ENCODE peak calls at places on chromosome 7, in ten cellular contexts. R, O, A, K, H, J, D, G, N and S are unnamed samples.

GRCh38 chr7:12827219-12827821 is 139.9 kb downstream of the ARL4A start:
- DNase-seq in R (no peak), G (no peak), N (no peak), O (no peak), J (no peak), A (no peak), H (no peak), D (no peak), K (peak; percentile 2), S (no peak)

GRCh38 chr7:107387573-107388219 is 82.2 kb upstream of the GPR22 start:
- DNase-seq in J (no peak), G (peak; percentile 10), R (no peak), D (no peak), A (no peak), K (peak; percentile 55), H (no peak), N (no peak), O (no peak), S (no peak)

GRCh38 chr7:15571303-15571878 is 9.6 kb upstream of the AGMO start:
- DNase-seq in J (no peak), G (no peak), A (no peak), R (no peak), O (no peak), H (no peak), K (peak; percentile 12), D (no peak), N (no peak), S (no peak)

GRCh38 chr7:84157171-84157570 is 37.4 kb downstream of the SEMA3A start:
- DNase-seq in N (no peak), D (no peak), K (no peak), G (no peak), O (no peak), A (no peak), R (no peak), J (no peak), H (no peak), S (no peak)

GRCh38 chr7:101094791-101095375 is 9.6 kb downstream of the TRIM56 start:
- DNase-seq in K (peak; percentile 74), D (no peak), O (peak; percentile 38), R (peak; percentile 59), J (peak; percentile 66), G (peak; percentile 51), H (no peak), N (peak; percentile 53), A (peak; percentile 67), S (peak; percentile 70)

GRCh38 chr7:79930604-79931003 is 204.0 kb upstream of the GNAI1 start:
- DNase-seq in H (no peak), K (peak; percentile 39), D (no peak), N (no peak), R (no peak), O (no peak), G (no peak), A (no peak), J (no peak), S (no peak)

GRCh38 chr7:151448261-151449252 is 8.6 kb upstream of the CRYGN start:
- DNase-seq in D (peak; percentile 71), J (peak; percentile 87), N (peak; percentile 76), A (no peak), H (peak; percentile 51), K (peak; percentile 86), O (peak; percentile 91), G (peak; percentile 37), R (peak; percentile 83), S (peak; percentile 91)

GRCh38 chr7:157926521-157927167 is 589.8 kb downstream of the DNAJB6 start:
- DNase-seq in O (no peak), K (no peak), A (no peak), H (no peak), J (no peak), G (no peak), D (no peak), N (no peak), R (no peak), S (no peak)

GRCh38 chr7:136018104-136018503 is 40.9 kb upstream of the MTPN start:
- DNase-seq in J (no peak), K (peak; percentile 66), G (no peak), D (no peak), H (no peak), N (no peak), R (no peak), O (no peak), A (no peak), S (no peak)

GRCh38 chr7:111758332-111758731 is 196.0 kb upstream of the IMMP2L start:
- DNase-seq in O (no peak), A (no peak), R (no peak), N (no peak), J (no peak), G (no peak), H (no peak), K (no peak), D (no peak), S (no peak)

GRCh38 chr7:90710466-90710850 is 114.3 kb downstream of the CDK14 start:
- DNase-seq in J (no peak), A (no peak), O (no peak), K (no peak), N (no peak), D (no peak), R (no peak), H (no peak), G (peak; percentile 55), S (no peak)

GRCh38 chr7:103773726-103774125 is 215.7 kb downstream of the RELN start:
- DNase-seq in D (no peak), R (no peak), O (no peak), N (no peak), J (no peak), H (no peak), K (no peak), G (no peak), A (no peak), S (no peak)

GRCh38 chr7:15463801-15464761 is 97.7 kb downstream of the AGMO start:
- DNase-seq in J (no peak), N (no peak), H (no peak), D (no peak), K (peak; percentile 56), R (no peak), G (no peak), O (no peak), A (no peak), S (no peak)

GRCh38 chr7:33423646-33424020 is 294.3 kb downstream of the BBS9 start:
- DNase-seq in R (peak; percentile 11), G (no peak), O (peak; percentile 46), N (no peak), A (no peak), H (no peak), J (no peak), D (no peak), K (no peak), S (no peak)

GRCh38 chr7:36734731-36735130 is 10.4 kb upstream of the AOAH start:
- DNase-seq in K (no peak), D (no peak), G (no peak), A (no peak), N (no peak), O (no peak), H (no peak), J (no peak), R (no peak), S (no peak)

GRCh38 chr7:43385856-43386255 is 197.1 kb upstream of the STK17A start:
- DNase-seq in A (peak; percentile 40), N (no peak), G (no peak), D (no peak), J (peak; percentile 51), K (peak; percentile 22), O (no peak), R (peak; percentile 63), H (no peak), S (no peak)

GRCh38 chr7:40680657-40681056 is 545.9 kb downstream of the SUGCT start:
- DNase-seq in H (no peak), K (peak; percentile 38), A (peak; percentile 41), D (no peak), R (no peak), G (peak; percentile 15), O (peak; percentile 9), N (no peak), J (no peak), S (no peak)

GRCh38 chr7:155951554-155952158 is 139.4 kb upstream of the SHH start:
- DNase-seq in N (peak; percentile 24), A (peak; percentile 97), G (no peak), K (peak; percentile 16), D (no peak), O (no peak), R (no peak), J (no peak), H (no peak), S (no peak)

GRCh38 chr7:56040691-56041090 is 10.6 kb downstream of the PSPH start:
- DNase-seq in N (no peak), A (no peak), H (no peak), O (no peak), K (no peak), R (no peak), G (no peak), J (no peak), D (no peak), S (no peak)

GRCh38 chr7:111820621-111821020 is 258.3 kb upstream of the IMMP2L start:
- DNase-seq in N (no peak), D (no peak), O (no peak), K (peak; percentile 42), R (no peak), G (no peak), J (no peak), A (no peak), H (no peak), S (no peak)

GRCh38 chr7:134318443-134318842 is 1.7 kb upstream of the SLC35B4 start:
- DNase-seq in J (no peak), G (no peak), H (no peak), D (no peak), K (peak; percentile 27), N (no peak), R (no peak), A (no peak), O (no peak), S (no peak)

GRCh38 chr7:24922099-24922773 is 57.7 kb downstream of the OSBPL3 start:
- DNase-seq in K (peak; percentile 78), O (no peak), H (no peak), N (no peak), D (no peak), G (no peak), A (no peak), R (no peak), J (no peak), S (no peak)

GRCh38 chr7:2403718-2404648 is 572 bp downstream of the CHST12 start:
- DNase-seq in K (peak; percentile 72), D (peak; percentile 27), N (peak; percentile 58), O (peak; percentile 64), H (no peak), J (peak; percentile 63), R (peak; percentile 43), A (peak; percentile 11), G (peak; percentile 44), S (peak; percentile 73)

GRCh38 chr7:135748770-135749169 is at the start of gene FAM180A:
- DNase-seq in R (no peak), A (no peak), K (peak; percentile 94), J (no peak), D (no peak), G (no peak), H (no peak), O (no peak), N (peak; percentile 27), S (no peak)

GRCh38 chr7:105112440-105113418 is 98.7 kb downstream of the KMT2E start:
- DNase-seq in D (no peak), R (no peak), K (no peak), G (no peak), O (no peak), A (no peak), J (no peak), H (no peak), N (no peak), S (no peak)

GRCh38 chr7:85104432-85105205 is 82.2 kb downstream of the SEMA3D start:
- DNase-seq in D (no peak), K (peak; percentile 65), R (no peak), A (no peak), J (no peak), H (no peak), O (no peak), G (no peak), N (no peak), S (no peak)